ENCODE peak calls at places on chromosomes 11 and 22, in seven cellular contexts. W is AG09319; J is esophagus squamous epithelium; N is CD8-positive, alpha-beta T cell; Z is astrocyte of the spinal cord; B is left lung; Q is MCF 10A. T is an unnamed sample.

GRCh38 chr22:19321757-19322156 is 30.2 kb upstream of the CLTCL1 start:
- DNase-seq in W (no peak), J (no peak), N (no peak), Z (no peak), B (no peak), Q (no peak), T (no peak)

GRCh38 chr11:56048480-56048879 is 21.0 kb downstream of the OR5AS1 start:
- DNase-seq in W (no peak), J (no peak), N (no peak), Z (no peak), B (no peak), Q (no peak), T (no peak)

GRCh38 chr11:94400075-94400838 is 962 bp downstream of the GPR83 start:
- DNase-seq in W (no peak), J (no peak), N (no peak), Z (no peak), B (no peak), Q (no peak), T (no peak)

GRCh38 chr11:78202733-78203167 is 14.0 kb downstream of the USP35 start:
- DNase-seq in W (no peak), J (no peak), N (peak), Z (no peak), B (no peak), Q (no peak), T (no peak)

GRCh38 chr11:132318421-132319157 is 948.2 kb downstream of the NTM start:
- DNase-seq in W (no peak), J (no peak), N (no peak), Z (peak), B (no peak), Q (no peak), T (no peak)

GRCh38 chr22:46293591-46294260 is 2.9 kb upstream of the GTSE1 start:
- DNase-seq in W (no peak), J (no peak), N (no peak), Z (peak), B (peak), Q (no peak), T (no peak)

GRCh38 chr11:27244900-27245299 is 118.1 kb downstream of the CCDC34 start:
- DNase-seq in W (no peak), J (no peak), N (no peak), Z (no peak), B (no peak), Q (no peak), T (no peak)

GRCh38 chr11:21838422-21838821 is 354.5 kb upstream of the ANO5 start:
- DNase-seq in W (no peak), J (no peak), N (no peak), Z (no peak), B (no peak), Q (no peak), T (no peak)

GRCh38 chr11:35478411-35479139 is 46.8 kb downstream of the PAMR1 start:
- DNase-seq in W (no peak), J (no peak), N (no peak), Z (no peak), B (no peak), Q (no peak), T (no peak)

GRCh38 chr11:64916848-64917662 is at the start of gene ATG2A:
- DNase-seq in W (peak), J (peak), N (peak), Z (peak), B (peak), Q (peak), T (peak)

DNA sequence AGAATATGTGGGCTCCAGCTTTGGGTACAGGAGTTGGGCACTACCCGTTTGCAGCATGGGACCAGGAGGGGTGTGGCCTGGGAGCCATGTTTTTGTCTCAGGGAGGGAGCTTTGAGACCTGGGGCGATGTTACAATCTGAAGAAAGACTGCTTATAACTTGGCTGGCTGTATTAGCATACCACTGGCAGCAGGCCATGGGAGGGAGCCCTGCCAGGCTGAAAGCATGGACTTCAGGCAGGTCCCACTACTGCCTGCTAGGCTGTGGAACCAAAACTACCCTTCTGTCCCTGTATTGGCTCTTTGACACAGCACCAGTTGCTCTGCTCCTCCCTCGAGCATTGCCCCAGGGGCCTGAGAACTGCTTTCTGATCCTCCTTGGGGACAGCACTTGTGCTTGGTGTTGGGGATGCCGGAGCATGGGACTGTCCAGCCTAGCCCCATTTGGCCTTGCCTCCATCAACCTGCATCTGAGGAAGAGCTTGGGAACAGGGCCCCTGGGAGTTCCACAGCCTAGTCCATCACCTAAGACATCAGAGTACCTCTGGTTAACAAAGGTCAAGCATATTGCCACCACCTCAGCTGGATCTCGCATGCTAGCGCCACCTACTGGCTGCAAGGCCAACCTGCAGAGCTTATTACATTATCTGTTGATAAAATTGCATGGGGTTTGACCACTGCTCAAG is 217.4 kb downstream of the SBF2 start:
- DNase-seq in W (peak), J (no peak), N (no peak), Z (peak), B (no peak), Q (peak), T (no peak)
- TF ChIP-seq CTCF in W (peak), J (peak), N (no peak), Z (peak), B (peak), Q (peak), T (peak)

GRCh38 chr11:119315139-119316016 is 1.6 kb downstream of the MCAM start:
- DNase-seq in W (no peak), J (no peak), N (no peak), Z (no peak), B (no peak), Q (no peak), T (no peak)
- TF ChIP-seq CTCF in W (no peak), J (no peak), N (no peak), Z (no peak), B (no peak), Q (no peak), T (no peak)

GRCh38 chr11:45796461-45796861 is 8.5 kb upstream of the SLC35C1 start:
- DNase-seq in W (no peak), J (no peak), N (no peak), Z (no peak), B (no peak), Q (no peak), T (no peak)

GRCh38 chr11:45798793-45799441 is 6.0 kb upstream of the SLC35C1 start:
- DNase-seq in W (no peak), J (no peak), N (no peak), Z (no peak), B (peak), Q (peak), T (no peak)

GRCh38 chr11:45794169-45794568 is 10.8 kb upstream of the SLC35C1 start:
- DNase-seq in W (no peak), J (no peak), N (no peak), Z (no peak), B (no peak), Q (no peak), T (no peak)

GRCh38 chr11:45791524-45791923 is 13.4 kb upstream of the SLC35C1 start:
- DNase-seq in W (no peak), J (no peak), N (no peak), Z (no peak), B (no peak), Q (no peak), T (no peak)

GRCh38 chr11:45795379-45795778 is 9.6 kb upstream of the SLC35C1 start:
- DNase-seq in W (no peak), J (no peak), N (no peak), Z (no peak), B (no peak), Q (no peak), T (no peak)
- TF ChIP-seq CTCF in W (no peak), J (no peak), N (no peak), Z (no peak), B (no peak), Q (no peak), T (no peak)

DNA sequence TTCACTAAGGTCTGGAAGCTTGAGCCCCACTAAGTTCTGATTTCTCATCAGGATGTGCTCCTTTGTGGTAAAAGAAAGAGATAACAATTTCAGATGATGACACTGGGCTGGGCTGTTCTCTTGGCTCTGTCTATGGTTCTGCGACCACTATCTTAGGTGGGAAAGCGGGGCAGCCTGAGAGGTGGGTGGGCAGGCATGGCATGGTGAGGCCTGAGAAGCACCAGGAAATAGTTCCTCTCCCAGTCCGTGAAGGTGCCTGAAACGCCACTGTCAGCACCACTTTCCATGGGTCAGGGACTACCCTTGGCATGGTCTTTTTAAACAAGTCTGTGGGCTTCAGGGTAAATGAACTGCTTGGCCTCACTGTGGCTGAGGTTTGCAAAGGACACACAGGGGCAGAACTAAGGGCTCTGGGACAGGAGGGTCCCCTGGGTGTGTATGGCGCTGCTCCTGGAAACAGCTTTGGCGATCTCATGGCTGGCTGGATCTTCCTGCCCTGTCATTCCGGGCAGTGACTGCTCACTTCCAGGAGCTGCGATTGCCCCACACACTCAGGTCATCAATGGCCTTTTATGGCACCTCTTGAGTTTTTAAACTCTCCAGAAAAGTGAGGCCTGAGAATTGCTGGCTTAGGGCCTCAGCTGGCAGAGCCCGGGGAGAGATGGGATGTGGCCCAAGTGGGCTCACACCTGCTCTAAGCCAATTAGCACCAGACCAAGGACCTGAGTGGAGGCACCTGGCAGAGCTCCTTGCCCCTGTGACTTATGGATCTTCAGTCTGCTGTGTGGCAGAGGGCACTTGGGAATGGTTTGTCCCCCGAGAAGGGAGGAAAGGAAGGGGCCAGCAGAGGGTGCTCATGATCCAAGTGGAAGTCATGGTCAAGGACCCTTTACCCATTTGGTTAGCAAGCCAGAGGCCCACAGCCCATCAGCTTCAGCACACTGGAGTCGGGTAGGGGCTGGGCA is 55.6 kb upstream of the LYVE1 start:
- DNase-seq in W (no peak), J (no peak), N (no peak), Z (peak), B (peak), Q (peak), T (no peak)
- TF ChIP-seq CTCF in W (peak), J (peak), N (no peak), Z (peak), B (peak), Q (no peak), T (peak)

GRCh38 chr11:118002010-118002540 is 15.9 kb downstream of the IL10RA start:
- DNase-seq in W (no peak), J (no peak), N (no peak), Z (no peak), B (no peak), Q (no peak), T (no peak)
- TF ChIP-seq CTCF in W (no peak), J (no peak), N (no peak), Z (no peak), B (no peak), Q (no peak), T (no peak)

T was measured in progenitor cell of endocrine pancreas.